ENCODE peak calls at places on chromosomes 12 and 14, in six cellular contexts. One of them, this sample, is unnamed.

GRCh38 chr12:50110762-50111416 is 1.1 kb upstream of the COX14 start:
- DNase-seq in kidney: peak; percentile 95
- DNase-seq in mucosa of descending colon: peak; percentile 73
- DNase-seq in stomach: peak; percentile 78
- DNase-seq in left ventricle myocardium inferior: peak; percentile 82
- DNase-seq in mesenchymal stem cell: peak; percentile 58
- DNase-seq in this sample: peak; percentile 86

GRCh38 chr14:51394391-51394790 is 154.3 kb downstream of the TMX1 start:
- DNase-seq in left ventricle myocardium inferior: no peak
- DNase-seq in stomach: no peak
- DNase-seq in kidney: no peak
- DNase-seq in mucosa of descending colon: no peak
- DNase-seq in mesenchymal stem cell: peak; percentile 89
- DNase-seq in this sample: no peak

GRCh38 chr12:47410383-47410782 is 295.4 kb downstream of the RPAP3 start:
- DNase-seq in stomach: no peak
- DNase-seq in mesenchymal stem cell: no peak
- DNase-seq in mucosa of descending colon: no peak
- DNase-seq in kidney: no peak
- DNase-seq in left ventricle myocardium inferior: no peak
- DNase-seq in this sample: no peak

GRCh38 chr14:88668448-88669116 is 105.7 kb downstream of the ZC3H14 start:
- DNase-seq in mesenchymal stem cell: no peak
- DNase-seq in stomach: no peak
- DNase-seq in mucosa of descending colon: no peak
- DNase-seq in kidney: no peak
- DNase-seq in left ventricle myocardium inferior: no peak
- DNase-seq in this sample: no peak

GRCh38 chr12:55651314-55651703 is 14.6 kb downstream of the OR10P1 start:
- DNase-seq in kidney: no peak
- DNase-seq in mucosa of descending colon: no peak
- DNase-seq in mesenchymal stem cell: no peak
- DNase-seq in stomach: no peak
- DNase-seq in left ventricle myocardium inferior: no peak
- DNase-seq in this sample: no peak

GRCh38 chr12:22100952-22101748 is 55.1 kb downstream of the CMAS start:
- DNase-seq in stomach: peak; percentile 46
- DNase-seq in mesenchymal stem cell: peak; percentile 77
- DNase-seq in kidney: no peak
- DNase-seq in mucosa of descending colon: peak; percentile 77
- DNase-seq in left ventricle myocardium inferior: no peak
- DNase-seq in this sample: no peak

GRCh38 chr12:16359512-16360491 is 12.4 kb downstream of the MGST1 start:
- DNase-seq in kidney: no peak
- DNase-seq in left ventricle myocardium inferior: peak; percentile 46
- DNase-seq in stomach: peak; percentile 71
- DNase-seq in mesenchymal stem cell: peak; percentile 61
- DNase-seq in mucosa of descending colon: peak; percentile 81
- DNase-seq in this sample: peak; percentile 82

GRCh38 chr14:55731881-55732498 is 152.0 kb downstream of the KTN1 start:
- DNase-seq in left ventricle myocardium inferior: no peak
- DNase-seq in mucosa of descending colon: peak; percentile 88
- DNase-seq in mesenchymal stem cell: no peak
- DNase-seq in kidney: no peak
- DNase-seq in stomach: peak; percentile 62
- DNase-seq in this sample: no peak

GRCh38 chr12:3237154-3237520 is 160.0 kb downstream of the TSPAN9 start:
- DNase-seq in left ventricle myocardium inferior: no peak
- DNase-seq in stomach: no peak
- DNase-seq in mesenchymal stem cell: no peak
- DNase-seq in mucosa of descending colon: no peak
- DNase-seq in kidney: no peak
- DNase-seq in this sample: no peak

GRCh38 chr14:68590233-68590535 is 202.7 kb downstream of the ZFP36L1 start:
- DNase-seq in left ventricle myocardium inferior: no peak
- DNase-seq in mucosa of descending colon: no peak
- DNase-seq in stomach: no peak
- DNase-seq in kidney: no peak
- DNase-seq in mesenchymal stem cell: no peak
- DNase-seq in this sample: no peak

GRCh38 chr12:2051700-2052625 is 824 bp upstream of the CACNA1C start:
- DNase-seq in left ventricle myocardium inferior: no peak
- DNase-seq in mucosa of descending colon: no peak
- DNase-seq in kidney: no peak
- DNase-seq in mesenchymal stem cell: peak; percentile 23
- DNase-seq in stomach: no peak
- DNase-seq in this sample: no peak
- H3K4me3 ChIP-seq in left ventricle myocardium inferior: peak overlapping the region; percentile 79
- H3K4me3 ChIP-seq in mucosa of descending colon: no peak overlapping the region
- H3K4me3 ChIP-seq in kidney: peak overlapping the region; percentile 43
- H3K4me3 ChIP-seq in mesenchymal stem cell: peak overlapping the region; percentile 81
- H3K4me3 ChIP-seq in stomach: peak overlapping the region; percentile 61
- H3K4me3 ChIP-seq in this sample: peak overlapping the region; percentile 39

DNA sequence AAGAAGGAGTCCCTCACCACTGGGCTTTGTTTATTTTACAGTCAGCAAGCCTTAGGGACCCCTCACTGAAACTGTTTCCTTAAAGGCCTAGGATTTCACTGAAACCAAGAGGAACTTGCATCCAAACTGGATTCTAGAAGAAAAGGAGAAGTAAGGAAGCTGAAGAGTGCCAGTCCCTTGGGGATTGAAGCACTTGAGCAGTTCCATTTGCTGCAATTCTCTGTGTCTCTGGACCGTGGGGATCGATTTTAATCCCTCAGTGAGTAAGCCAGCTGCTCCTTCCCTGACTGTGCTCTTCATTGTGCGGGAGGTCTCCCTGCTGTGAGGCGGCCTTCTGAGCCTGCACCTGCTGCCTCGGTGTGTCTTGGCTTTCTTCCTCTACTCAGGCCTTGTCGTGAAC is 132.5 kb downstream of the SLC38A6 start:
- DNase-seq in stomach: no peak
- DNase-seq in left ventricle myocardium inferior: no peak
- DNase-seq in mucosa of descending colon: no peak
- DNase-seq in mesenchymal stem cell: no peak
- DNase-seq in kidney: no peak
- DNase-seq in this sample: no peak
- H3K4me1 ChIP-seq in stomach: no peaks in the 10 kb centered on the region
- H3K4me1 ChIP-seq in left ventricle myocardium inferior: no peaks in the 10 kb centered on the region
- H3K4me1 ChIP-seq in mucosa of descending colon: no peaks in the 10 kb centered on the region
- H3K4me1 ChIP-seq in mesenchymal stem cell: peaks cover 12% of the 10 kb centered on the region
- H3K4me1 ChIP-seq in kidney: no peaks in the 10 kb centered on the region
- H3K4me1 ChIP-seq in this sample: no peaks in the 10 kb centered on the region

GRCh38 chr14:24243336-24243836 is 963 bp upstream of the TINF2 start:
- DNase-seq in left ventricle myocardium inferior: no peak
- DNase-seq in stomach: no peak
- DNase-seq in kidney: no peak
- DNase-seq in mucosa of descending colon: no peak
- DNase-seq in mesenchymal stem cell: no peak
- DNase-seq in this sample: no peak
- H3K4me3 ChIP-seq in left ventricle myocardium inferior: peak overlapping the region; percentile 85
- H3K4me3 ChIP-seq in stomach: peak overlapping the region; percentile 65
- H3K4me3 ChIP-seq in kidney: peak overlapping the region; percentile 76
- H3K4me3 ChIP-seq in mucosa of descending colon: no peak overlapping the region
- H3K4me3 ChIP-seq in mesenchymal stem cell: peak overlapping the region; percentile 97
- H3K4me3 ChIP-seq in this sample: peak overlapping the region; percentile 95

GRCh38 chr14:100979079-100979478 is 75.6 kb upstream of the RTL1 start:
- DNase-seq in mucosa of descending colon: no peak
- DNase-seq in kidney: no peak
- DNase-seq in mesenchymal stem cell: no peak
- DNase-seq in stomach: no peak
- DNase-seq in left ventricle myocardium inferior: no peak
- DNase-seq in this sample: no peak
- H3K4me1 ChIP-seq in mucosa of descending colon: no peaks in the 10 kb centered on the region
- H3K4me1 ChIP-seq in kidney: no peaks in the 10 kb centered on the region
- H3K4me1 ChIP-seq in mesenchymal stem cell: peaks cover 2% of the 10 kb centered on the region
- H3K4me1 ChIP-seq in stomach: no peaks in the 10 kb centered on the region
- H3K4me1 ChIP-seq in left ventricle myocardium inferior: no peaks in the 10 kb centered on the region
- H3K4me1 ChIP-seq in this sample: no peaks in the 10 kb centered on the region

GRCh38 chr12:68614105-68614679 is 3.5 kb downstream of the RAP1B start:
- DNase-seq in mucosa of descending colon: no peak
- DNase-seq in kidney: no peak
- DNase-seq in left ventricle myocardium inferior: no peak
- DNase-seq in mesenchymal stem cell: no peak
- DNase-seq in stomach: no peak
- DNase-seq in this sample: no peak

GRCh38 chr12:68612245-68612644 is 1.5 kb downstream of the RAP1B start:
- DNase-seq in mucosa of descending colon: peak; percentile 26
- DNase-seq in left ventricle myocardium inferior: no peak
- DNase-seq in mesenchymal stem cell: peak; percentile 66
- DNase-seq in kidney: no peak
- DNase-seq in stomach: no peak
- DNase-seq in this sample: no peak

GRCh38 chr12:68614772-68615171 is 4.1 kb downstream of the RAP1B start:
- DNase-seq in mesenchymal stem cell: no peak
- DNase-seq in stomach: no peak
- DNase-seq in mucosa of descending colon: no peak
- DNase-seq in kidney: no peak
- DNase-seq in left ventricle myocardium inferior: no peak
- DNase-seq in this sample: no peak

GRCh38 chr12:68612675-68613074 is 2.0 kb downstream of the RAP1B start:
- DNase-seq in mesenchymal stem cell: no peak
- DNase-seq in stomach: no peak
- DNase-seq in left ventricle myocardium inferior: no peak
- DNase-seq in mucosa of descending colon: no peak
- DNase-seq in kidney: no peak
- DNase-seq in this sample: no peak

GRCh38 chr12:68613209-68613904 is 2.7 kb downstream of the RAP1B start:
- DNase-seq in mesenchymal stem cell: no peak
- DNase-seq in stomach: no peak
- DNase-seq in mucosa of descending colon: peak; percentile 12
- DNase-seq in left ventricle myocardium inferior: no peak
- DNase-seq in kidney: no peak
- DNase-seq in this sample: no peak
- H3K4me3 ChIP-seq in mesenchymal stem cell: peak overlapping the region; percentile 83
- H3K4me3 ChIP-seq in stomach: peak overlapping the region; percentile 89
- H3K4me3 ChIP-seq in mucosa of descending colon: no peak overlapping the region
- H3K4me3 ChIP-seq in left ventricle myocardium inferior: peak overlapping the region; percentile 82
- H3K4me3 ChIP-seq in kidney: peak overlapping the region; percentile 3
- H3K4me3 ChIP-seq in this sample: peak overlapping the region; percentile 87

GRCh38 chr14:38184132-38184531 is 23.6 kb upstream of the SSTR1 start:
- DNase-seq in stomach: no peak
- DNase-seq in left ventricle myocardium inferior: no peak
- DNase-seq in mucosa of descending colon: no peak
- DNase-seq in mesenchymal stem cell: no peak
- DNase-seq in kidney: no peak
- DNase-seq in this sample: no peak

GRCh38 chr14:38186217-38186616 is 21.5 kb upstream of the SSTR1 start:
- DNase-seq in mucosa of descending colon: no peak
- DNase-seq in left ventricle myocardium inferior: no peak
- DNase-seq in kidney: no peak
- DNase-seq in mesenchymal stem cell: no peak
- DNase-seq in stomach: no peak
- DNase-seq in this sample: no peak

GRCh38 chr14:38185661-38186060 is 22.0 kb upstream of the SSTR1 start:
- DNase-seq in mucosa of descending colon: no peak
- DNase-seq in kidney: no peak
- DNase-seq in left ventricle myocardium inferior: no peak
- DNase-seq in mesenchymal stem cell: peak; percentile 50
- DNase-seq in stomach: no peak
- DNase-seq in this sample: no peak

GRCh38 chr14:38189930-38190726 is 17.6 kb upstream of the SSTR1 start:
- DNase-seq in mucosa of descending colon: no peak
- DNase-seq in mesenchymal stem cell: no peak
- DNase-seq in left ventricle myocardium inferior: no peak
- DNase-seq in kidney: no peak
- DNase-seq in stomach: no peak
- DNase-seq in this sample: no peak

DNA sequence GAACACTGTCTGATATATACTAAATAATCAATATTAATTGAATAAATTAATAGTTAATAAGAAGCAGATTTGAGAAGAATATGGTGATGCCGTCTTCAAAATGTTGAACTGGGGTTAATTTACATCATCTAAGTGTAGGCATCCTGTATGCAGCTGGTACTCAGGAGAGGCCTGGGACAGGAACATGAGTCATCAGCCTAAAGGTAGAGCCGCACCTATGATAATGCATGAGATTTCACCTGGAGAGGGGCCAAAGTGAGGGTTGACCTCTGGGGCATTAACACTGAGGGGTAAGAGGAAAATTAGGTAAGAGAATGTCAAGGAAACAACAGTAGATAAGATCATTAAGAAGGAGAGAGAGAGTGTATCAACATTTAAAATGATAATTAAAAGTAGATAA is 20.2 kb upstream of the SSTR1 start:
- DNase-seq in mesenchymal stem cell: no peak
- DNase-seq in left ventricle myocardium inferior: no peak
- DNase-seq in kidney: no peak
- DNase-seq in stomach: peak; percentile 39
- DNase-seq in mucosa of descending colon: no peak
- DNase-seq in this sample: no peak
- H3K4me1 ChIP-seq in mesenchymal stem cell: no peaks in the 10 kb centered on the region
- H3K4me1 ChIP-seq in left ventricle myocardium inferior: no peaks in the 10 kb centered on the region
- H3K4me1 ChIP-seq in kidney: no peaks in the 10 kb centered on the region
- H3K4me1 ChIP-seq in stomach: no peaks in the 10 kb centered on the region
- H3K4me1 ChIP-seq in mucosa of descending colon: no peaks in the 10 kb centered on the region
- H3K4me1 ChIP-seq in this sample: no peaks in the 10 kb centered on the region

GRCh38 chr14:92734618-92735017 is 13.8 kb downstream of the LGMN start:
- DNase-seq in mucosa of descending colon: no peak
- DNase-seq in mesenchymal stem cell: no peak
- DNase-seq in stomach: no peak
- DNase-seq in left ventricle myocardium inferior: no peak
- DNase-seq in kidney: no peak
- DNase-seq in this sample: no peak

GRCh38 chr14:92733007-92733406 is 15.4 kb downstream of the LGMN start:
- DNase-seq in left ventricle myocardium inferior: no peak
- DNase-seq in mesenchymal stem cell: no peak
- DNase-seq in mucosa of descending colon: no peak
- DNase-seq in stomach: no peak
- DNase-seq in kidney: no peak
- DNase-seq in this sample: no peak

GRCh38 chr14:92729632-92730358 is 18.6 kb downstream of the LGMN start:
- DNase-seq in left ventricle myocardium inferior: no peak
- DNase-seq in mesenchymal stem cell: peak; percentile 92
- DNase-seq in stomach: no peak
- DNase-seq in kidney: no peak
- DNase-seq in mucosa of descending colon: no peak
- DNase-seq in this sample: no peak

GRCh38 chr14:92728781-92729364 is 19.6 kb downstream of the LGMN start:
- DNase-seq in mesenchymal stem cell: no peak
- DNase-seq in left ventricle myocardium inferior: no peak
- DNase-seq in stomach: peak; percentile 61
- DNase-seq in mucosa of descending colon: no peak
- DNase-seq in kidney: no peak
- DNase-seq in this sample: no peak

DNA sequence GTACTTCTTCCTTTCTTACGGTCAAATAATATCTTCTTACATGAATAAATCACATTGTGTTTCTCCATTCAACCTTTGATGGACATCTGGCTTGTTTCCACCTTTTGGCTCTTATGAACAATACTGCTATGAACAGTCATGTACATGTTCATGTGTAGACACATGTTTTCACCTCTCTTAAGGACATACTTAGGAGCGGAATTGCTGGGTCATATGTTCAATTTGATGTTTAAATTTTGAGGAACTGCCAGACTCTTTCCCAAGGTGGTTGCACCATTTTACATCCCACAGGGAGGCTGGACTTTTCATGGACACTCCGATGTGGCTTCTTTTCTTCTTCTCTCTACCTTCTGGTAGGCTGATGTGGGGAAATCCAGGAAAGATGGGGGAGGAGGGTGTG is 16.8 kb downstream of the LGMN start:
- DNase-seq in stomach: no peak
- DNase-seq in mesenchymal stem cell: no peak
- DNase-seq in mucosa of descending colon: no peak
- DNase-seq in left ventricle myocardium inferior: no peak
- DNase-seq in kidney: no peak
- DNase-seq in this sample: no peak
- H3K4me3 ChIP-seq in stomach: no peak overlapping the region
- H3K4me3 ChIP-seq in mesenchymal stem cell: no peak overlapping the region
- H3K4me3 ChIP-seq in mucosa of descending colon: no peak overlapping the region
- H3K4me3 ChIP-seq in left ventricle myocardium inferior: no peak overlapping the region
- H3K4me3 ChIP-seq in kidney: no peak overlapping the region
- H3K4me3 ChIP-seq in this sample: no peak overlapping the region

GRCh38 chr12:106115450-106115849 is 23.3 kb downstream of the NUAK1 start:
- DNase-seq in left ventricle myocardium inferior: no peak
- DNase-seq in mucosa of descending colon: no peak
- DNase-seq in kidney: no peak
- DNase-seq in stomach: no peak
- DNase-seq in mesenchymal stem cell: peak; percentile 60
- DNase-seq in this sample: no peak
- H3K4me1 ChIP-seq in left ventricle myocardium inferior: peaks cover 100% of the 10 kb centered on the region
- H3K4me1 ChIP-seq in mucosa of descending colon: peaks cover 5% of the 10 kb centered on the region
- H3K4me1 ChIP-seq in kidney: peaks cover 33% of the 10 kb centered on the region
- H3K4me1 ChIP-seq in stomach: peaks cover 23% of the 10 kb centered on the region
- H3K4me1 ChIP-seq in mesenchymal stem cell: peaks cover 30% of the 10 kb centered on the region
- H3K4me1 ChIP-seq in this sample: peaks cover 50% of the 10 kb centered on the region

This sample was measured in upper lobe of right lung.